ENCODE peak calls at places on chromosomes 2 and 18, in seven cellular contexts. One of them, this sample, is unnamed. For H3K4me1 and H3K36me3, the result is how much of the 10 kb centered on the place peaks cover.

GRCh38 chr2:183260527-183260926 is 136.3 kb downstream of the NUP35 start:
- DNase-seq in upper lobe of right lung: peak
- DNase-seq in GM23338: no peak
- DNase-seq in body of pancreas: no peak
- DNase-seq in mesendoderm: no peak
- DNase-seq in neural progenitor cell: no peak
- DNase-seq in heart left ventricle: no peak
- DNase-seq in this sample: no peak

GRCh38 chr2:38416296-38417036 is 39.4 kb upstream of the ATL2 start:
- DNase-seq in upper lobe of right lung: no peak
- DNase-seq in body of pancreas: no peak
- DNase-seq in mesendoderm: no peak
- DNase-seq in heart left ventricle: no peak
- DNase-seq in GM23338: no peak
- DNase-seq in neural progenitor cell: no peak
- DNase-seq in this sample: no peak

GRCh38 chr2:55099878-55100820 is 49.9 kb upstream of the RTN4 start:
- DNase-seq in body of pancreas: no peak
- DNase-seq in GM23338: no peak
- DNase-seq in heart left ventricle: no peak
- DNase-seq in upper lobe of right lung: no peak
- DNase-seq in neural progenitor cell: no peak
- DNase-seq in mesendoderm: no peak
- DNase-seq in this sample: no peak

GRCh38 chr2:9781252-9781651 is 62.0 kb upstream of the TAF1B start:
- DNase-seq in body of pancreas: no peak
- DNase-seq in neural progenitor cell: no peak
- DNase-seq in heart left ventricle: peak
- DNase-seq in GM23338: no peak
- DNase-seq in mesendoderm: no peak
- DNase-seq in upper lobe of right lung: no peak
- DNase-seq in this sample: peak

GRCh38 chr18:58998421-58999203 is 133.9 kb downstream of the ZNF532 start:
- DNase-seq in mesendoderm: peak
- DNase-seq in heart left ventricle: peak
- DNase-seq in GM23338: no peak
- DNase-seq in body of pancreas: no peak
- DNase-seq in neural progenitor cell: no peak
- DNase-seq in upper lobe of right lung: no peak
- DNase-seq in this sample: peak

GRCh38 chr2:214695789-214696188 is 113.7 kb downstream of the BARD1 start:
- DNase-seq in neural progenitor cell: no peak
- DNase-seq in mesendoderm: no peak
- DNase-seq in body of pancreas: no peak
- DNase-seq in heart left ventricle: no peak
- DNase-seq in upper lobe of right lung: no peak
- DNase-seq in GM23338: no peak
- DNase-seq in this sample: no peak

GRCh38 chr2:61887684-61888303 is 662 bp downstream of the CCT4 start:
- DNase-seq in neural progenitor cell: peak
- DNase-seq in mesendoderm: peak
- DNase-seq in heart left ventricle: no peak
- DNase-seq in body of pancreas: no peak
- DNase-seq in upper lobe of right lung: no peak
- DNase-seq in GM23338: peak
- DNase-seq in this sample: no peak

GRCh38 chr2:112493858-112494648 is 12.1 kb downstream of the TTL start:
- DNase-seq in mesendoderm: peak
- DNase-seq in neural progenitor cell: no peak
- DNase-seq in body of pancreas: no peak
- DNase-seq in upper lobe of right lung: no peak
- DNase-seq in heart left ventricle: no peak
- DNase-seq in GM23338: no peak
- DNase-seq in this sample: no peak

GRCh38 chr2:50535971-50536759 is 495.8 kb downstream of the NRXN1 start:
- DNase-seq in body of pancreas: no peak
- DNase-seq in mesendoderm: peak
- DNase-seq in heart left ventricle: no peak
- DNase-seq in neural progenitor cell: peak
- DNase-seq in GM23338: peak
- DNase-seq in upper lobe of right lung: no peak
- DNase-seq in this sample: no peak

GRCh38 chr2:176769021-176769420 is 443.6 kb upstream of the HNRNPA3 start:
- DNase-seq in neural progenitor cell: no peak
- DNase-seq in body of pancreas: no peak
- DNase-seq in heart left ventricle: no peak
- DNase-seq in mesendoderm: no peak
- DNase-seq in GM23338: no peak
- DNase-seq in upper lobe of right lung: no peak
- DNase-seq in this sample: no peak

GRCh38 chr2:226788881-226789485 is 10.6 kb downstream of the IRS1 start:
- DNase-seq in GM23338: no peak
- DNase-seq in upper lobe of right lung: no peak
- DNase-seq in body of pancreas: no peak
- DNase-seq in mesendoderm: no peak
- DNase-seq in neural progenitor cell: no peak
- DNase-seq in heart left ventricle: no peak
- DNase-seq in this sample: no peak

GRCh38 chr2:46780801-46781445 is 134.7 kb downstream of the MCFD2 start:
- DNase-seq in upper lobe of right lung: no peak
- DNase-seq in neural progenitor cell: peak
- DNase-seq in body of pancreas: no peak
- DNase-seq in GM23338: peak
- DNase-seq in heart left ventricle: peak
- DNase-seq in mesendoderm: peak
- DNase-seq in this sample: no peak

GRCh38 chr2:40072442-40073232 is 293.6 kb upstream of the THUMPD2 start:
- DNase-seq in neural progenitor cell: no peak
- DNase-seq in upper lobe of right lung: peak
- DNase-seq in body of pancreas: no peak
- DNase-seq in heart left ventricle: no peak
- DNase-seq in GM23338: no peak
- DNase-seq in mesendoderm: no peak
- DNase-seq in this sample: no peak

GRCh38 chr2:222671259-222672067 is at the start of gene MOGAT1:
- DNase-seq in neural progenitor cell: peak
- DNase-seq in mesendoderm: peak
- DNase-seq in upper lobe of right lung: peak
- DNase-seq in body of pancreas: peak
- DNase-seq in GM23338: peak
- DNase-seq in heart left ventricle: peak
- DNase-seq in this sample: peak

GRCh38 chr2:74653589-74653984 is 460 bp upstream of the SEMA4F start:
- DNase-seq in GM23338: no peak
- DNase-seq in heart left ventricle: no peak
- DNase-seq in upper lobe of right lung: no peak
- DNase-seq in neural progenitor cell: no peak
- DNase-seq in body of pancreas: no peak
- DNase-seq in mesendoderm: no peak
- DNase-seq in this sample: no peak

GRCh38 chr18:38470421-38470820 is 904.8 kb upstream of the CELF4 start:
- DNase-seq in GM23338: no peak
- DNase-seq in upper lobe of right lung: no peak
- DNase-seq in body of pancreas: no peak
- DNase-seq in heart left ventricle: no peak
- DNase-seq in mesendoderm: no peak
- DNase-seq in neural progenitor cell: no peak
- DNase-seq in this sample: no peak

GRCh38 chr2:219701847-219702634 is 74.6 kb downstream of the SLC4A3 start:
- DNase-seq in body of pancreas: no peak
- DNase-seq in upper lobe of right lung: no peak
- DNase-seq in GM23338: peak
- DNase-seq in neural progenitor cell: peak
- DNase-seq in heart left ventricle: peak
- DNase-seq in mesendoderm: peak
- DNase-seq in this sample: peak

GRCh38 chr18:35458271-35458670 is 39.5 kb downstream of the INO80C start:
- DNase-seq in upper lobe of right lung: no peak
- DNase-seq in GM23338: no peak
- DNase-seq in neural progenitor cell: no peak
- DNase-seq in body of pancreas: no peak
- DNase-seq in mesendoderm: no peak
- DNase-seq in heart left ventricle: no peak
- DNase-seq in this sample: no peak

GRCh38 chr2:236833501-236834186 is 252.0 kb upstream of the COPS8 start:
- DNase-seq in heart left ventricle: no peak
- DNase-seq in GM23338: no peak
- DNase-seq in upper lobe of right lung: no peak
- DNase-seq in mesendoderm: no peak
- DNase-seq in body of pancreas: no peak
- DNase-seq in neural progenitor cell: no peak
- DNase-seq in this sample: no peak

GRCh38 chr2:126769118-126769517 is 113.2 kb downstream of the GYPC start:
- DNase-seq in mesendoderm: no peak
- DNase-seq in GM23338: no peak
- DNase-seq in upper lobe of right lung: no peak
- DNase-seq in heart left ventricle: no peak
- DNase-seq in neural progenitor cell: no peak
- DNase-seq in body of pancreas: no peak
- DNase-seq in this sample: no peak

GRCh38 chr2:206887705-206888104 is 51.6 kb upstream of the CPO start:
- DNase-seq in GM23338: no peak
- DNase-seq in body of pancreas: no peak
- DNase-seq in neural progenitor cell: no peak
- DNase-seq in mesendoderm: no peak
- DNase-seq in upper lobe of right lung: no peak
- DNase-seq in heart left ventricle: no peak
- DNase-seq in this sample: no peak

GRCh38 chr2:38474833-38475566 is 97.9 kb upstream of the ATL2 start:
- DNase-seq in GM23338: no peak
- DNase-seq in neural progenitor cell: no peak
- DNase-seq in body of pancreas: no peak
- DNase-seq in upper lobe of right lung: no peak
- DNase-seq in mesendoderm: no peak
- DNase-seq in heart left ventricle: no peak
- DNase-seq in this sample: no peak

GRCh38 chr2:157427003-157427921 is 16.6 kb downstream of the CYTIP start:
- DNase-seq in mesendoderm: no peak
- DNase-seq in body of pancreas: no peak
- DNase-seq in GM23338: no peak
- DNase-seq in heart left ventricle: no peak
- DNase-seq in neural progenitor cell: no peak
- DNase-seq in upper lobe of right lung: no peak
- DNase-seq in this sample: no peak

GRCh38 chr2:157427922-157428303 is 16.0 kb downstream of the CYTIP start:
- DNase-seq in body of pancreas: no peak
- DNase-seq in heart left ventricle: no peak
- DNase-seq in neural progenitor cell: no peak
- DNase-seq in GM23338: no peak
- DNase-seq in upper lobe of right lung: no peak
- DNase-seq in mesendoderm: no peak
- DNase-seq in this sample: no peak

GRCh38 chr2:157432475-157433106 is 11.3 kb downstream of the CYTIP start:
- DNase-seq in heart left ventricle: no peak
- DNase-seq in mesendoderm: no peak
- DNase-seq in body of pancreas: no peak
- DNase-seq in neural progenitor cell: no peak
- DNase-seq in upper lobe of right lung: no peak
- DNase-seq in GM23338: no peak
- DNase-seq in this sample: no peak

GRCh38 chr2:157428500-157429175 is 15.3 kb downstream of the CYTIP start:
- DNase-seq in heart left ventricle: no peak
- DNase-seq in body of pancreas: no peak
- DNase-seq in neural progenitor cell: no peak
- DNase-seq in mesendoderm: no peak
- DNase-seq in upper lobe of right lung: no peak
- DNase-seq in GM23338: no peak
- DNase-seq in this sample: no peak

GRCh38 chr2:157430266-157430665 is 13.6 kb downstream of the CYTIP start:
- DNase-seq in upper lobe of right lung: no peak
- DNase-seq in GM23338: no peak
- DNase-seq in body of pancreas: no peak
- DNase-seq in mesendoderm: no peak
- DNase-seq in heart left ventricle: no peak
- DNase-seq in neural progenitor cell: no peak
- DNase-seq in this sample: no peak
- H3K4me1 ChIP-seq in upper lobe of right lung: under half
- H3K4me1 ChIP-seq in GM23338: under half
- H3K4me1 ChIP-seq in body of pancreas: under half
- H3K4me1 ChIP-seq in mesendoderm: under half
- H3K4me1 ChIP-seq in heart left ventricle: under half
- H3K4me1 ChIP-seq in neural progenitor cell: under half
- H3K4me1 ChIP-seq in this sample: under half

DNA sequence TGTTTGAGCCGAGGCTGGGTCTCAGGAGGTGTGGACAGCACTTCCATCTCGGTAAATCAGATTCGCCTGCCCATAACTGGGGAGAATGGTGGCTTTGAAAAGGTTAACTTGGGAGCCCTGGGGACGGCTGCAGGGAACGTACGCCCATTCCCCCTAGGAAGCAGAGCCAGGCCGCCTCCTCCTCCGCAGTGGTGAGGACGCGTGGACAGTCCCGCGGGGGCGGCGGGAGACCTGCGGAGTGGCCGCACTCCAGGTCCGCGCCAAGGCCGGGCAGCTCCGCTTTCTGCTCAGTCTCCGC is 845 bp upstream of the MYCN start:
- DNase-seq in mesendoderm: no peak
- DNase-seq in GM23338: no peak
- DNase-seq in body of pancreas: no peak
- DNase-seq in upper lobe of right lung: peak
- DNase-seq in neural progenitor cell: no peak
- DNase-seq in heart left ventricle: peak
- DNase-seq in this sample: peak
- H3K36me3 ChIP-seq in mesendoderm: under half
- H3K36me3 ChIP-seq in GM23338: under half
- H3K36me3 ChIP-seq in body of pancreas: under half
- H3K36me3 ChIP-seq in upper lobe of right lung: under half
- H3K36me3 ChIP-seq in neural progenitor cell: under half
- H3K36me3 ChIP-seq in heart left ventricle: under half
- H3K36me3 ChIP-seq in this sample: under half

DNA sequence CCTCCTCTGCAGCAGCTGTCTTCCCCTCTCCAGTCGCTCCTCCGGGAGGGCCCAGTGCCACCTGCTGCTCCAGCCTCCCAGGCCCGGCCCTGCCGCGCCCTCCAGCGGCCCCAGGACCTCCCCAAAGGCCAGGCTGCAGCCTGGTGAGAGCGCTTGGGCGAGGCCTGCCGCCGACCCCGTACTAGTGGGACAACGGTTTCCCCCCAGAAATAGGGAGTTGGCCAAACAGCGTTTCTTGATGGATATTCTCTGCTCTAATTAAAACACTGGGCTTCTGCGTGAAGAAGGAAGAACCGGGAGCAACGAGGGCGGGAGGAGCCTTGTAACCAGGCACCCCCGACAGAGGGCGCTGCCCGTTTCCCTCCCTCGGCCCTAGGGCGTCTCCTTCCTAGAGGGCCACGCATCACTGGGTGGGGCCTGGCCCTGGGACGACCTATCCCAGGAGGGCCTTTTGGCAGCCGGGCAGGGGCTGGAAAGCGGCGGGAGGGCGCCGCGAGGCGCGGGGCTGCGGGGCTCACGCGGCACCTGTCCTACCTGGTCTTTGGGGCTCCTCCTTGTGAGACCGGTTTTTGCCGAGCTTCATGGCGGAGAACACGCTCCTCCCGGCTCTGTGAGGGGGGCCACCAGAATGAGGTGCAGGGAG is 25.4 kb upstream of the OTOF start:
- DNase-seq in upper lobe of right lung: peak
- DNase-seq in heart left ventricle: peak
- DNase-seq in mesendoderm: peak
- DNase-seq in neural progenitor cell: peak
- DNase-seq in GM23338: peak
- DNase-seq in body of pancreas: peak
- DNase-seq in this sample: peak
- H3K4me3 ChIP-seq in upper lobe of right lung: peak
- H3K4me3 ChIP-seq in heart left ventricle: peak
- H3K4me3 ChIP-seq in mesendoderm: no peak
- H3K4me3 ChIP-seq in neural progenitor cell: peak
- H3K4me3 ChIP-seq in GM23338: peak
- H3K4me3 ChIP-seq in body of pancreas: no peak
- H3K4me3 ChIP-seq in this sample: peak

GRCh38 chr2:105857076-105857740 is 112.5 kb downstream of the NCK2 start:
- DNase-seq in upper lobe of right lung: no peak
- DNase-seq in GM23338: peak
- DNase-seq in body of pancreas: no peak
- DNase-seq in mesendoderm: no peak
- DNase-seq in neural progenitor cell: no peak
- DNase-seq in heart left ventricle: no peak
- DNase-seq in this sample: no peak
- H3K4me1 ChIP-seq in upper lobe of right lung: under half
- H3K4me1 ChIP-seq in GM23338: under half
- H3K4me1 ChIP-seq in body of pancreas: under half
- H3K4me1 ChIP-seq in mesendoderm: under half
- H3K4me1 ChIP-seq in neural progenitor cell: under half
- H3K4me1 ChIP-seq in heart left ventricle: under half
- H3K4me1 ChIP-seq in this sample: under half